ENCODE peak calls at places on chromosomes 13 and 19, in ten cellular contexts. One of them, this sample, is unnamed.

GRCh38 chr19:8311461-8312260 is 3.5 kb upstream of the CD320 start:
- DNase-seq in HFFc6: peak; percentile 0
- DNase-seq in HS-5: no peak
- DNase-seq in stimulated activated CD4-positive, alpha-beta T cell treated with anti-CD3 and anti-CD28 coated beads, Interleukin-12 subunit alpha, Interleukin-12 subunit beta, amount 100 ng/mL, for 4 hours: no peak
- DNase-seq in retinal pigment epithelial cell: no peak
- DNase-seq in DMS53: no peak
- DNase-seq in CD8-positive, alpha-beta memory T cell: no peak
- DNase-seq in GM13977: no peak
- DNase-seq in HT1080: no peak
- DNase-seq in activated naive CD4-positive, alpha-beta T cell treated with anti-CD3 and anti-CD28 coated beads, Interleukin-2, amount 50 U/mL, for 72 hours: no peak
- DNase-seq in this sample: no peak

GRCh38 chr19:13334801-13335481 is 171.3 kb downstream of the CACNA1A start:
- DNase-seq in retinal pigment epithelial cell: no peak
- DNase-seq in stimulated activated CD4-positive, alpha-beta T cell treated with anti-CD3 and anti-CD28 coated beads, Interleukin-12 subunit alpha, Interleukin-12 subunit beta, amount 100 ng/mL, for 4 hours: no peak
- DNase-seq in activated naive CD4-positive, alpha-beta T cell treated with anti-CD3 and anti-CD28 coated beads, Interleukin-2, amount 50 U/mL, for 72 hours: no peak
- DNase-seq in HT1080: peak; percentile 52
- DNase-seq in HS-5: no peak
- DNase-seq in HFFc6: peak; percentile 3
- DNase-seq in CD8-positive, alpha-beta memory T cell: no peak
- DNase-seq in GM13977: no peak
- DNase-seq in DMS53: no peak
- DNase-seq in this sample: no peak

GRCh38 chr13:85650613-85651012 is 148.6 kb downstream of the SLITRK6 start:
- DNase-seq in stimulated activated CD4-positive, alpha-beta T cell treated with anti-CD3 and anti-CD28 coated beads, Interleukin-12 subunit alpha, Interleukin-12 subunit beta, amount 100 ng/mL, for 4 hours: no peak
- DNase-seq in CD8-positive, alpha-beta memory T cell: no peak
- DNase-seq in activated naive CD4-positive, alpha-beta T cell treated with anti-CD3 and anti-CD28 coated beads, Interleukin-2, amount 50 U/mL, for 72 hours: no peak
- DNase-seq in GM13977: no peak
- DNase-seq in retinal pigment epithelial cell: no peak
- DNase-seq in HFFc6: no peak
- DNase-seq in DMS53: peak; percentile 0
- DNase-seq in HT1080: peak; percentile 22
- DNase-seq in HS-5: no peak
- DNase-seq in this sample: no peak

GRCh38 chr13:43805071-43805468 is 18.3 kb upstream of the ENOX1 start:
- DNase-seq in stimulated activated CD4-positive, alpha-beta T cell treated with anti-CD3 and anti-CD28 coated beads, Interleukin-12 subunit alpha, Interleukin-12 subunit beta, amount 100 ng/mL, for 4 hours: no peak
- DNase-seq in DMS53: peak; percentile 76
- DNase-seq in GM13977: no peak
- DNase-seq in HFFc6: peak; percentile 92
- DNase-seq in activated naive CD4-positive, alpha-beta T cell treated with anti-CD3 and anti-CD28 coated beads, Interleukin-2, amount 50 U/mL, for 72 hours: peak; percentile 48
- DNase-seq in HT1080: peak; percentile 98
- DNase-seq in HS-5: peak; percentile 72
- DNase-seq in retinal pigment epithelial cell: no peak
- DNase-seq in CD8-positive, alpha-beta memory T cell: no peak
- DNase-seq in this sample: peak; percentile 95

GRCh38 chr13:29743229-29743786 is 107.1 kb downstream of the UBL3 start:
- DNase-seq in activated naive CD4-positive, alpha-beta T cell treated with anti-CD3 and anti-CD28 coated beads, Interleukin-2, amount 50 U/mL, for 72 hours: no peak
- DNase-seq in stimulated activated CD4-positive, alpha-beta T cell treated with anti-CD3 and anti-CD28 coated beads, Interleukin-12 subunit alpha, Interleukin-12 subunit beta, amount 100 ng/mL, for 4 hours: no peak
- DNase-seq in GM13977: no peak
- DNase-seq in DMS53: peak; percentile 53
- DNase-seq in HFFc6: peak; percentile 66
- DNase-seq in CD8-positive, alpha-beta memory T cell: no peak
- DNase-seq in HS-5: no peak
- DNase-seq in HT1080: no peak
- DNase-seq in retinal pigment epithelial cell: no peak
- DNase-seq in this sample: peak; percentile 58

GRCh38 chr19:1270168-1270853 is 1.2 kb downstream of the CIRBP start:
- DNase-seq in HS-5: no peak
- DNase-seq in HT1080: no peak
- DNase-seq in GM13977: no peak
- DNase-seq in DMS53: peak; percentile 71
- DNase-seq in retinal pigment epithelial cell: no peak
- DNase-seq in CD8-positive, alpha-beta memory T cell: no peak
- DNase-seq in HFFc6: no peak
- DNase-seq in activated naive CD4-positive, alpha-beta T cell treated with anti-CD3 and anti-CD28 coated beads, Interleukin-2, amount 50 U/mL, for 72 hours: no peak
- DNase-seq in stimulated activated CD4-positive, alpha-beta T cell treated with anti-CD3 and anti-CD28 coated beads, Interleukin-12 subunit alpha, Interleukin-12 subunit beta, amount 100 ng/mL, for 4 hours: no peak
- DNase-seq in this sample: no peak

GRCh38 chr19:33260628-33261418 is 35.2 kb upstream of the SLC7A10 start:
- DNase-seq in HT1080: no peak
- DNase-seq in stimulated activated CD4-positive, alpha-beta T cell treated with anti-CD3 and anti-CD28 coated beads, Interleukin-12 subunit alpha, Interleukin-12 subunit beta, amount 100 ng/mL, for 4 hours: no peak
- DNase-seq in DMS53: no peak
- DNase-seq in GM13977: no peak
- DNase-seq in activated naive CD4-positive, alpha-beta T cell treated with anti-CD3 and anti-CD28 coated beads, Interleukin-2, amount 50 U/mL, for 72 hours: no peak
- DNase-seq in HFFc6: no peak
- DNase-seq in CD8-positive, alpha-beta memory T cell: no peak
- DNase-seq in retinal pigment epithelial cell: no peak
- DNase-seq in HS-5: no peak
- DNase-seq in this sample: no peak

GRCh38 chr19:5042556-5042955 is 73.6 kb downstream of the KDM4B start:
- DNase-seq in activated naive CD4-positive, alpha-beta T cell treated with anti-CD3 and anti-CD28 coated beads, Interleukin-2, amount 50 U/mL, for 72 hours: no peak
- DNase-seq in HS-5: no peak
- DNase-seq in stimulated activated CD4-positive, alpha-beta T cell treated with anti-CD3 and anti-CD28 coated beads, Interleukin-12 subunit alpha, Interleukin-12 subunit beta, amount 100 ng/mL, for 4 hours: no peak
- DNase-seq in HT1080: no peak
- DNase-seq in HFFc6: no peak
- DNase-seq in GM13977: no peak
- DNase-seq in CD8-positive, alpha-beta memory T cell: no peak
- DNase-seq in DMS53: peak; percentile 40
- DNase-seq in retinal pigment epithelial cell: no peak
- DNase-seq in this sample: no peak

GRCh38 chr19:39823693-39824092 is 10.3 kb downstream of the DYRK1B start:
- DNase-seq in HFFc6: no peak
- DNase-seq in stimulated activated CD4-positive, alpha-beta T cell treated with anti-CD3 and anti-CD28 coated beads, Interleukin-12 subunit alpha, Interleukin-12 subunit beta, amount 100 ng/mL, for 4 hours: no peak
- DNase-seq in GM13977: no peak
- DNase-seq in DMS53: peak; percentile 53
- DNase-seq in retinal pigment epithelial cell: no peak
- DNase-seq in HT1080: no peak
- DNase-seq in CD8-positive, alpha-beta memory T cell: no peak
- DNase-seq in activated naive CD4-positive, alpha-beta T cell treated with anti-CD3 and anti-CD28 coated beads, Interleukin-2, amount 50 U/mL, for 72 hours: no peak
- DNase-seq in HS-5: no peak
- DNase-seq in this sample: no peak

GRCh38 chr19:54430306-54431254 is 15.3 kb downstream of the TTYH1 start:
- DNase-seq in GM13977: peak; percentile 82
- DNase-seq in HT1080: no peak
- DNase-seq in DMS53: peak; percentile 26
- DNase-seq in HFFc6: no peak
- DNase-seq in stimulated activated CD4-positive, alpha-beta T cell treated with anti-CD3 and anti-CD28 coated beads, Interleukin-12 subunit alpha, Interleukin-12 subunit beta, amount 100 ng/mL, for 4 hours: peak; percentile 47
- DNase-seq in activated naive CD4-positive, alpha-beta T cell treated with anti-CD3 and anti-CD28 coated beads, Interleukin-2, amount 50 U/mL, for 72 hours: peak; percentile 61
- DNase-seq in HS-5: no peak
- DNase-seq in retinal pigment epithelial cell: no peak
- DNase-seq in CD8-positive, alpha-beta memory T cell: peak; percentile 40
- DNase-seq in this sample: no peak

GRCh38 chr19:2887391-2887914 is 13.3 kb upstream of the ZNF57 start:
- DNase-seq in HS-5: peak; percentile 56
- DNase-seq in DMS53: peak; percentile 79
- DNase-seq in retinal pigment epithelial cell: peak; percentile 17
- DNase-seq in GM13977: peak; percentile 81
- DNase-seq in HT1080: peak; percentile 30
- DNase-seq in activated naive CD4-positive, alpha-beta T cell treated with anti-CD3 and anti-CD28 coated beads, Interleukin-2, amount 50 U/mL, for 72 hours: no peak
- DNase-seq in CD8-positive, alpha-beta memory T cell: no peak
- DNase-seq in stimulated activated CD4-positive, alpha-beta T cell treated with anti-CD3 and anti-CD28 coated beads, Interleukin-12 subunit alpha, Interleukin-12 subunit beta, amount 100 ng/mL, for 4 hours: no peak
- DNase-seq in HFFc6: peak; percentile 55
- DNase-seq in this sample: peak; percentile 69

GRCh38 chr19:46697142-46697960 is 19.6 kb downstream of the PRKD2 start:
- DNase-seq in retinal pigment epithelial cell: peak; percentile 51
- DNase-seq in CD8-positive, alpha-beta memory T cell: no peak
- DNase-seq in DMS53: peak; percentile 46
- DNase-seq in activated naive CD4-positive, alpha-beta T cell treated with anti-CD3 and anti-CD28 coated beads, Interleukin-2, amount 50 U/mL, for 72 hours: peak; percentile 17
- DNase-seq in GM13977: no peak
- DNase-seq in HS-5: no peak
- DNase-seq in stimulated activated CD4-positive, alpha-beta T cell treated with anti-CD3 and anti-CD28 coated beads, Interleukin-12 subunit alpha, Interleukin-12 subunit beta, amount 100 ng/mL, for 4 hours: no peak
- DNase-seq in HT1080: no peak
- DNase-seq in HFFc6: no peak
- DNase-seq in this sample: peak; percentile 72

GRCh38 chr13:108214511-108215383 is 589 bp downstream of the LIG4 start:
- DNase-seq in retinal pigment epithelial cell: no peak
- DNase-seq in DMS53: peak; percentile 19
- DNase-seq in HT1080: no peak
- DNase-seq in GM13977: no peak
- DNase-seq in stimulated activated CD4-positive, alpha-beta T cell treated with anti-CD3 and anti-CD28 coated beads, Interleukin-12 subunit alpha, Interleukin-12 subunit beta, amount 100 ng/mL, for 4 hours: no peak
- DNase-seq in HS-5: no peak
- DNase-seq in activated naive CD4-positive, alpha-beta T cell treated with anti-CD3 and anti-CD28 coated beads, Interleukin-2, amount 50 U/mL, for 72 hours: no peak
- DNase-seq in CD8-positive, alpha-beta memory T cell: no peak
- DNase-seq in HFFc6: no peak
- DNase-seq in this sample: no peak

GRCh38 chr19:7868671-7869452 is 5.3 kb downstream of the PRR36 start:
- DNase-seq in retinal pigment epithelial cell: peak; percentile 54
- DNase-seq in activated naive CD4-positive, alpha-beta T cell treated with anti-CD3 and anti-CD28 coated beads, Interleukin-2, amount 50 U/mL, for 72 hours: peak; percentile 86
- DNase-seq in DMS53: peak; percentile 90
- DNase-seq in stimulated activated CD4-positive, alpha-beta T cell treated with anti-CD3 and anti-CD28 coated beads, Interleukin-12 subunit alpha, Interleukin-12 subunit beta, amount 100 ng/mL, for 4 hours: peak; percentile 81
- DNase-seq in HFFc6: peak; percentile 15
- DNase-seq in CD8-positive, alpha-beta memory T cell: peak; percentile 77
- DNase-seq in HS-5: no peak
- DNase-seq in GM13977: peak; percentile 97
- DNase-seq in HT1080: peak; percentile 76
- DNase-seq in this sample: peak; percentile 39

GRCh38 chr13:42398542-42398941 is 126.6 kb downstream of the AKAP11 start:
- DNase-seq in HFFc6: no peak
- DNase-seq in GM13977: no peak
- DNase-seq in HT1080: no peak
- DNase-seq in HS-5: no peak
- DNase-seq in stimulated activated CD4-positive, alpha-beta T cell treated with anti-CD3 and anti-CD28 coated beads, Interleukin-12 subunit alpha, Interleukin-12 subunit beta, amount 100 ng/mL, for 4 hours: no peak
- DNase-seq in CD8-positive, alpha-beta memory T cell: no peak
- DNase-seq in DMS53: no peak
- DNase-seq in activated naive CD4-positive, alpha-beta T cell treated with anti-CD3 and anti-CD28 coated beads, Interleukin-2, amount 50 U/mL, for 72 hours: no peak
- DNase-seq in retinal pigment epithelial cell: no peak
- DNase-seq in this sample: no peak

GRCh38 chr19:18496167-18496979 is 25.5 kb downstream of the ELL start:
- DNase-seq in activated naive CD4-positive, alpha-beta T cell treated with anti-CD3 and anti-CD28 coated beads, Interleukin-2, amount 50 U/mL, for 72 hours: peak; percentile 42
- DNase-seq in stimulated activated CD4-positive, alpha-beta T cell treated with anti-CD3 and anti-CD28 coated beads, Interleukin-12 subunit alpha, Interleukin-12 subunit beta, amount 100 ng/mL, for 4 hours: peak; percentile 26
- DNase-seq in HS-5: peak; percentile 46
- DNase-seq in HT1080: peak; percentile 80
- DNase-seq in CD8-positive, alpha-beta memory T cell: peak; percentile 79
- DNase-seq in retinal pigment epithelial cell: no peak
- DNase-seq in DMS53: peak; percentile 73
- DNase-seq in HFFc6: peak; percentile 77
- DNase-seq in GM13977: peak; percentile 67
- DNase-seq in this sample: peak; percentile 32

GRCh38 chr13:98548230-98548629 is 28.7 kb downstream of the STK24 start:
- DNase-seq in DMS53: no peak
- DNase-seq in retinal pigment epithelial cell: no peak
- DNase-seq in CD8-positive, alpha-beta memory T cell: no peak
- DNase-seq in stimulated activated CD4-positive, alpha-beta T cell treated with anti-CD3 and anti-CD28 coated beads, Interleukin-12 subunit alpha, Interleukin-12 subunit beta, amount 100 ng/mL, for 4 hours: no peak
- DNase-seq in HS-5: no peak
- DNase-seq in HFFc6: no peak
- DNase-seq in GM13977: no peak
- DNase-seq in HT1080: no peak
- DNase-seq in activated naive CD4-positive, alpha-beta T cell treated with anti-CD3 and anti-CD28 coated beads, Interleukin-2, amount 50 U/mL, for 72 hours: no peak
- DNase-seq in this sample: no peak

GRCh38 chr13:50617134-50617721 is 226.3 kb downstream of the DLEU7 start:
- DNase-seq in HFFc6: peak; percentile 85
- DNase-seq in HT1080: peak; percentile 98
- DNase-seq in activated naive CD4-positive, alpha-beta T cell treated with anti-CD3 and anti-CD28 coated beads, Interleukin-2, amount 50 U/mL, for 72 hours: no peak
- DNase-seq in GM13977: no peak
- DNase-seq in CD8-positive, alpha-beta memory T cell: no peak
- DNase-seq in DMS53: no peak
- DNase-seq in retinal pigment epithelial cell: no peak
- DNase-seq in HS-5: peak; percentile 59
- DNase-seq in stimulated activated CD4-positive, alpha-beta T cell treated with anti-CD3 and anti-CD28 coated beads, Interleukin-12 subunit alpha, Interleukin-12 subunit beta, amount 100 ng/mL, for 4 hours: no peak
- DNase-seq in this sample: peak; percentile 83

GRCh38 chr13:91144054-91144453 is 203.4 kb upstream of the MIR17HG start:
- DNase-seq in CD8-positive, alpha-beta memory T cell: no peak
- DNase-seq in DMS53: peak; percentile 37
- DNase-seq in HT1080: no peak
- DNase-seq in HFFc6: no peak
- DNase-seq in GM13977: no peak
- DNase-seq in stimulated activated CD4-positive, alpha-beta T cell treated with anti-CD3 and anti-CD28 coated beads, Interleukin-12 subunit alpha, Interleukin-12 subunit beta, amount 100 ng/mL, for 4 hours: no peak
- DNase-seq in HS-5: no peak
- DNase-seq in retinal pigment epithelial cell: no peak
- DNase-seq in activated naive CD4-positive, alpha-beta T cell treated with anti-CD3 and anti-CD28 coated beads, Interleukin-2, amount 50 U/mL, for 72 hours: no peak
- DNase-seq in this sample: no peak

GRCh38 chr13:97356592-97356991 is 77.4 kb upstream of the RAP2A start:
- DNase-seq in GM13977: no peak
- DNase-seq in stimulated activated CD4-positive, alpha-beta T cell treated with anti-CD3 and anti-CD28 coated beads, Interleukin-12 subunit alpha, Interleukin-12 subunit beta, amount 100 ng/mL, for 4 hours: no peak
- DNase-seq in activated naive CD4-positive, alpha-beta T cell treated with anti-CD3 and anti-CD28 coated beads, Interleukin-2, amount 50 U/mL, for 72 hours: no peak
- DNase-seq in retinal pigment epithelial cell: no peak
- DNase-seq in HS-5: no peak
- DNase-seq in HFFc6: no peak
- DNase-seq in DMS53: no peak
- DNase-seq in HT1080: no peak
- DNase-seq in CD8-positive, alpha-beta memory T cell: no peak
- DNase-seq in this sample: no peak

GRCh38 chr19:46746281-46746965 is at the start of gene STRN4:
- DNase-seq in CD8-positive, alpha-beta memory T cell: peak; percentile 49
- DNase-seq in GM13977: peak; percentile 95
- DNase-seq in HS-5: no peak
- DNase-seq in stimulated activated CD4-positive, alpha-beta T cell treated with anti-CD3 and anti-CD28 coated beads, Interleukin-12 subunit alpha, Interleukin-12 subunit beta, amount 100 ng/mL, for 4 hours: peak; percentile 66
- DNase-seq in activated naive CD4-positive, alpha-beta T cell treated with anti-CD3 and anti-CD28 coated beads, Interleukin-2, amount 50 U/mL, for 72 hours: peak; percentile 42
- DNase-seq in HFFc6: no peak
- DNase-seq in retinal pigment epithelial cell: no peak
- DNase-seq in DMS53: peak; percentile 88
- DNase-seq in HT1080: no peak
- DNase-seq in this sample: no peak

GRCh38 chr13:45851171-45851889 is at the start of gene SIAH3:
- DNase-seq in stimulated activated CD4-positive, alpha-beta T cell treated with anti-CD3 and anti-CD28 coated beads, Interleukin-12 subunit alpha, Interleukin-12 subunit beta, amount 100 ng/mL, for 4 hours: no peak
- DNase-seq in HS-5: no peak
- DNase-seq in CD8-positive, alpha-beta memory T cell: no peak
- DNase-seq in GM13977: no peak
- DNase-seq in retinal pigment epithelial cell: no peak
- DNase-seq in activated naive CD4-positive, alpha-beta T cell treated with anti-CD3 and anti-CD28 coated beads, Interleukin-2, amount 50 U/mL, for 72 hours: peak; percentile 19
- DNase-seq in DMS53: peak; percentile 63
- DNase-seq in HT1080: no peak
- DNase-seq in HFFc6: no peak
- DNase-seq in this sample: no peak

GRCh38 chr19:29259153-29259552 is 46.2 kb upstream of the UQCRFS1 start:
- DNase-seq in CD8-positive, alpha-beta memory T cell: no peak
- DNase-seq in stimulated activated CD4-positive, alpha-beta T cell treated with anti-CD3 and anti-CD28 coated beads, Interleukin-12 subunit alpha, Interleukin-12 subunit beta, amount 100 ng/mL, for 4 hours: no peak
- DNase-seq in retinal pigment epithelial cell: no peak
- DNase-seq in activated naive CD4-positive, alpha-beta T cell treated with anti-CD3 and anti-CD28 coated beads, Interleukin-2, amount 50 U/mL, for 72 hours: no peak
- DNase-seq in HFFc6: no peak
- DNase-seq in HS-5: no peak
- DNase-seq in GM13977: no peak
- DNase-seq in DMS53: peak; percentile 5
- DNase-seq in HT1080: peak; percentile 13
- DNase-seq in this sample: no peak

GRCh38 chr13:48492123-48493075 is 40.5 kb downstream of the RCBTB2 start:
- DNase-seq in DMS53: no peak
- DNase-seq in stimulated activated CD4-positive, alpha-beta T cell treated with anti-CD3 and anti-CD28 coated beads, Interleukin-12 subunit alpha, Interleukin-12 subunit beta, amount 100 ng/mL, for 4 hours: peak; percentile 37
- DNase-seq in HT1080: no peak
- DNase-seq in HS-5: peak; percentile 23
- DNase-seq in retinal pigment epithelial cell: no peak
- DNase-seq in activated naive CD4-positive, alpha-beta T cell treated with anti-CD3 and anti-CD28 coated beads, Interleukin-2, amount 50 U/mL, for 72 hours: peak; percentile 54
- DNase-seq in GM13977: peak; percentile 52
- DNase-seq in CD8-positive, alpha-beta memory T cell: peak; percentile 59
- DNase-seq in HFFc6: peak; percentile 68
- DNase-seq in this sample: no peak

GRCh38 chr19:46002678-46003275 is 7.5 kb downstream of the CCDC61 start:
- DNase-seq in HS-5: no peak
- DNase-seq in DMS53: no peak
- DNase-seq in stimulated activated CD4-positive, alpha-beta T cell treated with anti-CD3 and anti-CD28 coated beads, Interleukin-12 subunit alpha, Interleukin-12 subunit beta, amount 100 ng/mL, for 4 hours: no peak
- DNase-seq in HFFc6: no peak
- DNase-seq in HT1080: no peak
- DNase-seq in retinal pigment epithelial cell: no peak
- DNase-seq in CD8-positive, alpha-beta memory T cell: no peak
- DNase-seq in GM13977: no peak
- DNase-seq in activated naive CD4-positive, alpha-beta T cell treated with anti-CD3 and anti-CD28 coated beads, Interleukin-2, amount 50 U/mL, for 72 hours: no peak
- DNase-seq in this sample: no peak

GRCh38 chr19:12567951-12568350 is 16.7 kb upstream of the ZNF564 start:
- DNase-seq in HFFc6: peak; percentile 4
- DNase-seq in stimulated activated CD4-positive, alpha-beta T cell treated with anti-CD3 and anti-CD28 coated beads, Interleukin-12 subunit alpha, Interleukin-12 subunit beta, amount 100 ng/mL, for 4 hours: no peak
- DNase-seq in retinal pigment epithelial cell: no peak
- DNase-seq in HS-5: no peak
- DNase-seq in CD8-positive, alpha-beta memory T cell: no peak
- DNase-seq in GM13977: no peak
- DNase-seq in HT1080: no peak
- DNase-seq in activated naive CD4-positive, alpha-beta T cell treated with anti-CD3 and anti-CD28 coated beads, Interleukin-2, amount 50 U/mL, for 72 hours: no peak
- DNase-seq in DMS53: no peak
- DNase-seq in this sample: no peak

This sample was measured in astrocyte of the spinal cord.